ENCODE peak calls at places on chromosome 16, in ten cellular contexts. E is mesothelial cell of epicardium, V is progenitor cell of endocrine pancreas, M is PC-9, R is stomach, U is endothelial cell of umbilical vein, G is lower lobe of right lung, L is AG10803, A is GM12864, S is cardiac fibroblast. J is an unnamed sample.
A peak's percentile ranks its signal among the peaks of the same experiment; 100 is the strongest.

GRCh38 chr16:89115216-89115949 is 21.7 kb downstream of the ACSF3 start:
- DNase-seq in S (peak; percentile 37), L (no peak), A (peak; percentile 85), M (no peak), U (peak; percentile 37), R (peak; percentile 75), V (no peak), E (no peak), G (peak; percentile 92), J (no peak)

GRCh38 chr16:61897657-61898056 is 138.6 kb downstream of the CDH8 start:
- DNase-seq in E (no peak), R (no peak), L (no peak), S (no peak), G (no peak), M (no peak), U (no peak), A (no peak), V (no peak), J (no peak)

GRCh38 chr16:6643083-6643686 is 689.5 kb upstream of the RBFOX1 start:
- DNase-seq in A (peak; percentile 16), V (peak; percentile 44), S (peak; percentile 63), U (peak; percentile 58), M (no peak), G (no peak), R (peak; percentile 47), E (no peak), L (peak; percentile 44), J (no peak)

GRCh38 chr16:23865853-23866252 is 30.1 kb downstream of the PRKCB start:
- DNase-seq in L (no peak), R (no peak), G (no peak), A (no peak), U (no peak), M (no peak), V (no peak), E (no peak), S (no peak), J (no peak)

GRCh38 chr16:75580-76501 is 2.2 kb upstream of the MPG start:
- DNase-seq in U (peak; percentile 41), V (no peak), E (no peak), A (no peak), G (peak; percentile 84), L (peak; percentile 93), M (no peak), S (peak; percentile 93), R (peak; percentile 60), J (no peak)

GRCh38 chr16:86335266-86336172 is 174.8 kb upstream of the FOXF1 start:
- DNase-seq in R (no peak), M (no peak), A (no peak), E (no peak), U (no peak), S (no peak), L (no peak), V (no peak), G (no peak), J (no peak)

GRCh38 chr16:14004719-14005315 is 66.3 kb upstream of the MRTFB start:
- DNase-seq in V (no peak), S (no peak), R (no peak), G (no peak), E (no peak), A (no peak), M (no peak), L (no peak), U (no peak), J (no peak)

GRCh38 chr16:60166-60565 is 6.5 kb downstream of the SNRNP25 start:
- DNase-seq in U (no peak), E (no peak), M (no peak), G (peak; percentile 34), A (no peak), S (no peak), R (no peak), L (no peak), V (no peak), J (no peak)

GRCh38 chr16:28104404-28104803 is 40.9 kb upstream of the GSG1L start:
- DNase-seq in L (no peak), S (no peak), E (no peak), U (no peak), M (no peak), V (no peak), A (no peak), G (no peak), R (no peak), J (no peak)

GRCh38 chr16:78230832-78231231 is 131.4 kb downstream of the WWOX start:
- DNase-seq in U (peak; percentile 69), E (no peak), R (no peak), L (peak; percentile 5), M (peak; percentile 58), A (no peak), G (no peak), V (no peak), S (peak; percentile 41), J (no peak)

DNA sequence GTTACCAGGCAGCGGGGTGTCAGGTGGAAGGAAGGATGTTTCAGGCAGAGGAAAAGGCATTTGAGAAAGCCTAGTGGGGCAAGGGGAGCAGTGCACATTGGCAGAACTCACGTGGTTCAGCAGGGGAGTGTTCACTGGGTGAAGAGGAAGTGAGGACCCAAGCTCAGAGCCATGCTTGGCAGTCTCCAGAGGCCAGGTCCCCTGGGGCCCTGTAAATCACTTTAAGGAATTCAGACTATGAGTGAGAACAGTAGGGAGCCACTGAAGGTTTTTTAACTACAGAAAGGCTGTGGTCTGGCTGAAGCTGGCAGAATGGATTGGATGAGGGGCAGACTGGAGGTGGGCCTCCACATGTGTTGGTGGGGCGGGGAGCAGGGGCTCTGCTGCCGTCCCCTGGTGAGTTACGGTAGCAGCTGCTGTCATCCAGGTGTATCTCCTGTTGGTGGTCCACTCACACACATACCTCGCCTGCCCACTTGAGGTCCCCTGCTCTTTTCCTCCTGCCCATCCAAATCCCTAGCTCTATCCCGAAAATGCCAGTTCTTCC is 5.1 kb downstream of the CLEC16A start:
- DNase-seq in E (no peak), A (peak; percentile 66), V (no peak), U (no peak), L (peak; percentile 64), G (no peak), M (peak; percentile 79), R (no peak), S (peak; percentile 36), J (no peak)
- TF ChIP-seq CTCF in E (no peak), A (peak; percentile 52), V (no peak), U (no peak), L (peak; percentile 10), G (peak; percentile 9), M (no peak), R (no peak), S (peak; percentile 7), J (no peak)

GRCh38 chr16:21283521-21284289 is 5.6 kb upstream of the CRYM start:
- DNase-seq in V (peak; percentile 62), S (peak; percentile 49), R (peak; percentile 30), M (no peak), L (no peak), E (peak; percentile 54), G (peak; percentile 60), A (no peak), U (peak; percentile 21), J (peak; percentile 78)
- TF ChIP-seq CTCF in V (peak; percentile 65), S (peak; percentile 40), R (no peak), M (no peak), L (peak; percentile 37), E (peak; percentile 38), G (peak; percentile 40), A (peak; percentile 32), U (peak; percentile 68), J (peak; percentile 74)

DNA sequence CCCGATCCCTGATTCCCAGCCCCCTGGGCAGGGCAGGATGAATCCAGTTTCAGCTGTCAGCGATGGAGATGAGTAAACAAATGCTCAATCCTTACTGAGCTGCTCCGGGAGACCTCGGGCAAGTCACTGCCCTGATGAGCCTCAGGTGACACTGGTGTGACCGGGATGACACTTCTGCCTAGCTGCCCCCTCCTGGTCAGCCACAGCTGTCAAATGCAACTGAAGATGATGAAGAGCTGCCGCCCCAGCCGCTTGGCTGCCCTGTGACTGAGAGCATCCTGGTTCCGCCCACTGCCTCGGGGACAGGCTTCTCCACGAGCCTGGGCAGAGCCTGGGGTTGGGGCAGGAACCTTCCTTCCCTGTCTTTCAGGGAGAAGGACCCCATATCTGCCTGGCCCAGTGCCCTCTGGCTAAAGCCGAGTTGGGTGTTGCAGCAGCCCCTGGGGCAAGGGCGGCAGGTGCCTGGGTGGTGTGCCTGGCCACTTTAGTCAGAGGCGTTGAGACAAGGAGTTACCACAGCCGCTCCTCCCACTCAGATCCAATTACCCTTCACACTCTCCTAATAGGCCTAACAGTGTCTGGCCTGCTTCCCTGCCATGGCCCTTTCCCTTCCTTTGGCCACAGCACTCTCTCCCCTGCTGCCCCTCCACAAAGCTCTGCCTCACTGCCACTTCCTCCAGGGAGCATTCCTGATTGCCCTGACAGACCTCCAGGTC is 5.5 kb downstream of the CCL17 start:
- DNase-seq in V (no peak), A (no peak), E (no peak), G (no peak), S (peak; percentile 13), M (peak; percentile 70), L (no peak), R (no peak), U (no peak), J (no peak)
- TF ChIP-seq CTCF in V (no peak), A (no peak), E (no peak), G (no peak), S (no peak), M (no peak), L (no peak), R (no peak), U (no peak), J (no peak)

DNA sequence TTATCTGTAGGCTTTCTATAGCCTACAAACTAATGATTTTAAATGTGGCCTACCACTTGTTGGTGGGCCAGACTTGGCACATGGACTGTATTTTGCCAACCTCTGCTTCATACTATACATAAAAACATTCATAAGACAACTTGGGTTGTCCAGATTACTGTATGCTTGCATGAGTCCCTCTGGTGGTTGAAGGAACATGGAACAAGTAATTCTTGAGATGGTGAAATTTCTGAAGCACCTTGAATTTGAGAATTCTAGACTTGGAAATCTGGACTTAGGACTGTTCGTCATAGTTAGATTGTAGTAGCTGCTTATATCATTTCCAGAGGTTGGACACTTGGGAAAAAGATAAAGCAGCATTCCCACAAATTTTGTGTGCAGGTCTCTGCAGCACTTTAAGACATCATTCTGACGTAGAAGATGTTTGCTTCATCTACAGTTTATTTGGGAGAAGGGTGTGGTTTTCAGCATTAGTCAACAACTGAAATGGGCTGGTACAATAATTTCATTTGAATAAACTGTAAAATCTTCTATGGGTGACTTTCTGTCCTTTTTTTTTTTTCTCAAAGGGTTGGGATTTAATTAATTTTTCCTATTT is 31.2 kb downstream of the NFATC3 start:
- DNase-seq in L (peak; percentile 29), S (peak; percentile 64), U (peak; percentile 46), R (no peak), A (no peak), G (no peak), V (no peak), E (no peak), M (no peak), J (no peak)
- TF ChIP-seq CTCF in L (peak; percentile 59), S (peak; percentile 60), U (peak; percentile 35), R (no peak), A (peak; percentile 58), G (peak; percentile 59), V (peak; percentile 46), E (peak; percentile 47), M (peak; percentile 56), J (peak; percentile 54)

GRCh38 chr16:68737730-68738590 is 868 bp downstream of the CDH1 start:
- DNase-seq in G (peak; percentile 81), L (no peak), V (peak; percentile 28), A (no peak), R (peak; percentile 87), M (peak; percentile 60), U (no peak), S (no peak), E (no peak), J (no peak)
- TF ChIP-seq CTCF in G (no peak), L (no peak), V (no peak), A (no peak), R (no peak), M (peak; percentile 25), U (no peak), S (no peak), E (no peak), J (no peak)